ENCODE peak calls at places on chromosomes 11 and 22, in ten cellular contexts. U, Y, C, Q, H, B, A, V, F and I are unnamed samples.

GRCh38 chr11:44779736-44780520 is 53.2 kb downstream of the TSPAN18 start:
- DNase-seq in Y (no peak), B (no peak), F (no peak), U (peak; percentile 34), C (no peak), Q (no peak), A (no peak), V (no peak), H (no peak), I (no peak)

GRCh38 chr11:116613201-116613910 is 159.4 kb downstream of the BUD13 start:
- DNase-seq in B (no peak), Y (no peak), A (no peak), U (no peak), Q (no peak), H (no peak), C (no peak), V (no peak), F (no peak), I (no peak)

GRCh38 chr22:19129871-19130270 is 1.2 kb upstream of the TSSK2 start:
- DNase-seq in A (no peak), H (no peak), U (no peak), C (no peak), Y (peak; percentile 67), B (no peak), F (no peak), V (no peak), Q (no peak), I (no peak)

GRCh38 chr22:38782402-38783094 is 11.4 kb downstream of the DNAL4 start:
- DNase-seq in B (no peak), U (no peak), V (no peak), Y (no peak), A (no peak), H (peak; percentile 71), C (no peak), Q (no peak), F (peak; percentile 66), I (peak; percentile 19)

GRCh38 chr11:6568191-6568918 is 35.1 kb downstream of the RRP8 start:
- DNase-seq in F (no peak), C (peak; percentile 79), H (peak; percentile 89), Y (no peak), B (peak; percentile 44), Q (peak; percentile 87), U (no peak), A (peak; percentile 82), V (peak; percentile 77), I (no peak)

GRCh38 chr11:10307022-10307410 is 2.1 kb downstream of the ADM start:
- DNase-seq in Y (peak; percentile 51), B (no peak), C (no peak), H (peak; percentile 74), A (no peak), Q (no peak), V (peak; percentile 89), F (no peak), U (no peak), I (no peak)

GRCh38 chr11:12287374-12288211 is 89.8 kb upstream of the PARVA start:
- DNase-seq in H (peak; percentile 97), V (peak; percentile 90), F (peak; percentile 84), A (peak; percentile 63), C (peak; percentile 96), U (no peak), B (peak; percentile 40), Y (peak; percentile 8), Q (peak; percentile 41), I (peak; percentile 33)

GRCh38 chr11:94857337-94857736 is 89.2 kb downstream of the AMOTL1 start:
- DNase-seq in Q (no peak), Y (no peak), F (no peak), H (no peak), C (no peak), V (no peak), U (no peak), A (no peak), B (no peak), I (no peak)

GRCh38 chr11:132977241-132977640 is 555.1 kb downstream of the OPCML start:
- DNase-seq in Q (no peak), C (no peak), B (no peak), U (no peak), A (no peak), Y (no peak), F (no peak), H (no peak), V (no peak), I (no peak)

GRCh38 chr22:24485608-24486007 is 9.5 kb upstream of the UPB1 start:
- DNase-seq in B (no peak), H (no peak), U (no peak), A (no peak), F (no peak), Q (no peak), Y (no peak), C (no peak), V (no peak), I (no peak)
- TF ChIP-seq CTCF in B (no peak), H (no peak), U (peak; percentile 47), A (no peak), F (no peak), Q (no peak), Y (no peak), C (peak; percentile 6), V (no peak), I (peak; percentile 27)

GRCh38 chr11:60607483-60607882 is 91.9 kb upstream of the MS4A8 start:
- DNase-seq in B (no peak), H (no peak), F (no peak), U (no peak), C (no peak), V (no peak), A (no peak), Y (no peak), Q (no peak), I (no peak)
- TF ChIP-seq CTCF in B (no peak), H (no peak), F (peak; percentile 72), U (no peak), C (no peak), V (no peak), A (no peak), Y (no peak), Q (no peak), I (no peak)

GRCh38 chr22:49317369-49317768 is 510.3 kb downstream of the BRD1 start:
- DNase-seq in Q (no peak), C (no peak), V (no peak), H (no peak), F (no peak), B (no peak), Y (no peak), U (no peak), A (no peak), I (no peak)
- TF ChIP-seq CTCF in Q (no peak), C (no peak), V (peak; percentile 49), H (no peak), F (no peak), B (no peak), Y (no peak), U (no peak), A (no peak), I (no peak)

GRCh38 chr11:73783483-73784020 is 4.1 kb upstream of the MRPL48 start:
- DNase-seq in V (no peak), F (no peak), Q (no peak), C (no peak), A (no peak), B (no peak), Y (no peak), H (no peak), U (no peak), I (no peak)

GRCh38 chr11:73784080-73784634 is 3.5 kb upstream of the MRPL48 start:
- DNase-seq in F (no peak), C (peak; percentile 73), Y (no peak), U (no peak), V (no peak), Q (no peak), A (no peak), H (no peak), B (no peak), I (no peak)

GRCh38 chr11:73784734-73785133 is 2.9 kb upstream of the MRPL48 start:
- DNase-seq in C (no peak), Y (no peak), H (no peak), A (no peak), Q (no peak), V (no peak), F (no peak), U (no peak), B (no peak), I (no peak)

GRCh38 chr11:73779084-73779902 is 8.4 kb upstream of the MRPL48 start:
- DNase-seq in A (peak; percentile 99), B (peak; percentile 98), H (peak; percentile 98), F (peak; percentile 99), V (peak; percentile 99), C (peak; percentile 98), Y (peak; percentile 98), Q (peak; percentile 99), U (peak; percentile 100), I (peak; percentile 97)

GRCh38 chr11:73781303-73781702 is 6.4 kb upstream of the MRPL48 start:
- DNase-seq in F (no peak), V (no peak), Y (no peak), C (no peak), H (no peak), U (no peak), Q (no peak), A (no peak), B (no peak), I (no peak)
- TF ChIP-seq CTCF in F (no peak), V (no peak), Y (no peak), C (no peak), H (no peak), U (no peak), Q (no peak), A (no peak), B (no peak), I (no peak)

DNA sequence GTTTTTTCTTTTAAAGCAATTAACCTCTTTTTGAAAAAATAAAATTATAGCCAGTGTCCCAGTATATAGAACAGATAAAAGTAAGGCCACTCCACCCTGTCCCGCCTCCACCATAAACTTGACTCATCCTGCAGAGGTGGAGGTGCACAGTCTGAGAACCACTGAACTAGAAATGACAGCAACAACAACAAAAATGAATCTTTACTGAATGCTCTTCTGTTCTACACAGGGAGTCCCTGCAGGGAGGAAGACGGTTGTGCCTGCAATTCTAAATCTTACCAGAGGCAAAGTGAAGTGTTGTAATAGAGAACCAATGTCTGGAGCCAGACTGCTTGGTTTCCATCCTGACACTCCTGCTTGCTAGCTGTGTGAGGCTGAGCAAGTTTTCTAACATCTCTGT is 162.3 kb downstream of the FBXO7 start:
- DNase-seq in C (no peak), Y (no peak), Q (no peak), F (no peak), U (no peak), B (no peak), V (no peak), A (no peak), H (no peak), I (no peak)
- TF ChIP-seq CTCF in C (no peak), Y (no peak), Q (no peak), F (no peak), U (no peak), B (no peak), V (no peak), A (no peak), H (no peak), I (no peak)